ENCODE peak calls at places on chromosomes 2 and 18, in six cellular contexts. I, V, J, C, P and H are unnamed samples.
A peak's percentile ranks its signal among the peaks of the same experiment; 100 is the strongest.

GRCh38 chr2:30394096-30394495 is 53.0 kb upstream of the LCLAT1 start:
- DNase-seq in I (no peak), V (no peak), J (no peak), C (no peak), P (no peak), H (no peak)

GRCh38 chr2:218022851-218023530 is 20.2 kb upstream of the TNS1 start:
- DNase-seq in I (peak; percentile 12), V (no peak), J (peak; percentile 46), C (peak; percentile 18), P (no peak), H (no peak)

GRCh38 chr2:80326214-80326613 is 21.7 kb upstream of the LRRTM1 start:
- DNase-seq in I (no peak), V (peak; percentile 53), J (no peak), C (no peak), P (peak; percentile 47), H (peak; percentile 74)

GRCh38 chr2:207528980-207529329 is 807 bp upstream of the CREB1 start:
- DNase-seq in I (peak; percentile 61), V (peak; percentile 44), J (no peak), C (peak; percentile 56), P (peak; percentile 26), H (no peak)

GRCh38 chr2:30155202-30155601 is 8.4 kb downstream of the YPEL5 start:
- DNase-seq in I (no peak), V (no peak), J (no peak), C (no peak), P (no peak), H (no peak)

GRCh38 chr2:232870002-232870765 is at the start of gene SNORC:
- DNase-seq in I (no peak), V (no peak), J (peak; percentile 40), C (no peak), P (no peak), H (no peak)

GRCh38 chr2:174903243-174903513 is 102.0 kb downstream of the CHN1 start:
- DNase-seq in I (no peak), V (no peak), J (no peak), C (no peak), P (no peak), H (no peak)

GRCh38 chr2:182366625-182367024 is 60.2 kb downstream of the PDE1A start:
- DNase-seq in I (peak; percentile 41), V (peak; percentile 86), J (no peak), C (no peak), P (peak; percentile 97), H (no peak)

GRCh38 chr2:104846182-104846954 is 7.5 kb upstream of the POU3F3 start:
- DNase-seq in I (no peak), V (no peak), J (no peak), C (no peak), P (no peak), H (no peak)

GRCh38 chr2:216535454-216535995 is 36.9 kb downstream of the RPL37A start:
- DNase-seq in I (peak; percentile 89), V (peak; percentile 73), J (no peak), C (no peak), P (peak; percentile 88), H (no peak)

GRCh38 chr2:185618630-185619029 is 120.0 kb upstream of the FSIP2 start:
- DNase-seq in I (no peak), V (peak; percentile 13), J (no peak), C (no peak), P (no peak), H (no peak)

GRCh38 chr2:22485456-22485855 is 899.5 kb upstream of the KLHL29 start:
- DNase-seq in I (no peak), V (no peak), J (no peak), C (no peak), P (no peak), H (no peak)

GRCh38 chr2:88024509-88024908 is 8.2 kb upstream of the RNU2-63P start:
- DNase-seq in I (no peak), V (no peak), J (no peak), C (peak; percentile 94), P (no peak), H (no peak)

GRCh38 chr2:246489-247145 is 17.2 kb downstream of the SH3YL1 start:
- DNase-seq in I (no peak), V (peak; percentile 70), J (no peak), C (no peak), P (peak; percentile 81), H (peak; percentile 44)

GRCh38 chr2:195202163-195202845 is 454.7 kb upstream of the SLC39A10 start:
- DNase-seq in I (no peak), V (no peak), J (no peak), C (no peak), P (no peak), H (no peak)

GRCh38 chr2:171999125-171999524 is 628 bp upstream of the METAP1D start:
- DNase-seq in I (no peak), V (peak; percentile 14), J (no peak), C (no peak), P (peak; percentile 2), H (no peak)

GRCh38 chr2:110167326-110167955 is 37.4 kb downstream of the NPHP1 start:
- DNase-seq in I (no peak), V (no peak), J (no peak), C (peak; percentile 55), P (no peak), H (no peak)

GRCh38 chr18:35458271-35458670 is 39.5 kb downstream of the INO80C start:
- DNase-seq in I (no peak), V (no peak), J (no peak), C (no peak), P (no peak), H (no peak)

GRCh38 chr2:42129487-42129852 is 39.7 kb upstream of the EML4 start:
- DNase-seq in I (no peak), V (no peak), J (no peak), C (no peak), P (no peak), H (no peak)

GRCh38 chr2:177211148-177211547 is 1.4 kb upstream of the HNRNPA3 start:
- DNase-seq in I (no peak), V (no peak), J (no peak), C (no peak), P (no peak), H (no peak)

GRCh38 chr2:204340511-204340910 is 204.8 kb upstream of the PARD3B start:
- DNase-seq in I (no peak), V (no peak), J (no peak), C (no peak), P (peak; percentile 18), H (no peak)

GRCh38 chr2:67790622-67791021 is 272.2 kb downstream of the C1D start:
- DNase-seq in I (no peak), V (peak; percentile 24), J (no peak), C (no peak), P (peak; percentile 86), H (no peak)

GRCh38 chr2:50347355-50348044 is 684.4 kb downstream of the NRXN1 start:
- DNase-seq in I (no peak), V (no peak), J (no peak), C (peak; percentile 51), P (no peak), H (peak; percentile 50)

GRCh38 chr2:205714058-205714776 is 31.9 kb downstream of the NRP2 start:
- DNase-seq in I (no peak), V (no peak), J (no peak), C (no peak), P (peak; percentile 36), H (no peak)

GRCh38 chr2:156687715-156688114 is 251.5 kb downstream of the GPD2 start:
- DNase-seq in I (no peak), V (peak; percentile 60), J (no peak), C (no peak), P (peak; percentile 54), H (no peak)

GRCh38 chr18:54717673-54718435 is 110.4 kb upstream of the RAB27B start:
- DNase-seq in I (no peak), V (no peak), J (no peak), C (peak; percentile 71), P (no peak), H (no peak)

DNA sequence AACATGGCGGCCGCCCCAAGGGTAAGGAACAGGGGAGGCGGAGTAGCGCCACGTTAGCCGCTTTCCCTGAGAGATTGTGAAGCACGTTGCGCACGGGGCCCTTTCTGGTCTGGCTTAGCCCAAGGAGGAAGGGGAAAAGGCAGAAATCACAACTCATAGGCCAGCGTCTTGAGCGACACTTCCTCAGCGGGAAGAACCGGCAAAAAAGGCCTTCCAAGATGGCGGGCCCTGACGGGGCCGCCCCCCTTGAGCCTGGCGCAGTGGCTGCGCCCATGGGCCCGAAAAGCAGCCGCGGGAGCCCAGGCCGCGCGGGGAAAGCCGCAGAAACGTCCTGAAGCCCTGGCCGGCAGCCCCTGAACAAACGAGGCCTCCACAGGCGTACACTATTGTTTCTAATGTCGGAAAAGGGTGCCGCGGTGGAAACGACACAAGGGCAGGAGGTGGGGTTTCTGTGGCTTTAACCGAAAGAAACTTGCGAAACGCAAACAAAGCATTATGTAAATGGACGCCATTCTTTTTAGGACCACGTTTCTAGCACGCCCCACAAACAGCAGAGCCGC is 919 bp upstream of the PCBP1 start:
- DNase-seq in I (peak; percentile 71), V (peak; percentile 89), J (peak; percentile 87), C (peak; percentile 62), P (peak; percentile 93), H (peak; percentile 77)
- TF ChIP-seq CTCF in I (no peak), V (no peak), J (no peak), C (no peak), P (no peak), H (no peak)

GRCh38 chr2:6113796-6114195 is 421.6 kb downstream of the SOX11 start:
- DNase-seq in I (no peak), V (no peak), J (no peak), C (no peak), P (no peak), H (no peak)

GRCh38 chr2:6103949-6104348 is 411.8 kb downstream of the SOX11 start:
- DNase-seq in I (no peak), V (peak; percentile 4), J (no peak), C (peak; percentile 47), P (no peak), H (peak; percentile 40)

GRCh38 chr2:6111676-6112294 is 419.6 kb downstream of the SOX11 start:
- DNase-seq in I (no peak), V (no peak), J (no peak), C (no peak), P (no peak), H (no peak)

GRCh38 chr2:6107290-6107689 is 415.1 kb downstream of the SOX11 start:
- DNase-seq in I (no peak), V (no peak), J (no peak), C (no peak), P (no peak), H (no peak)

DNA sequence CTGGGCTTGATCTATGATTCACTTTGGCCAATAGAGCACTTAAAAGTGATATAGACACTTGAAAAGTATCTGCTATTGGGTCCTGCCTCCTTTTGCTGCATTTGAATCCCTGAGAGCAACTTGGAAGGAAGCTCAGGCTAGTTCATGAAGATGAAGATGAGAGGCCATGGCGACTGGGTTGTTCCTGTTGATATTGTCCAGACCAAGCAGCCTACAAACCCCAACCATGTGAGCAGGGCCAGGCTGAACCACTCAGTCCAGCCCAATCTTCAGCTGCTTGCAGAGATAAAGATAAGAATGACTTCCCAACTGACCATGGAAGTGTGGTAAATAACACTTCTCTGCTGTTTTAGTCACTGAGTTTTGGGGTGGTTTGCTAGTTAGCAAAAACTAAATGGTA is 417.6 kb downstream of the SOX11 start:
- DNase-seq in I (no peak), V (no peak), J (no peak), C (no peak), P (no peak), H (no peak)
- TF ChIP-seq CTCF in I (no peak), V (no peak), J (no peak), C (no peak), P (no peak), H (no peak)

GRCh38 chr2:190344275-190344827 is 962 bp downstream of the INPP1 start:
- DNase-seq in I (peak; percentile 41), V (peak; percentile 59), J (no peak), C (no peak), P (peak; percentile 28), H (peak; percentile 55)
- TF ChIP-seq CTCF in I (peak; percentile 34), V (no peak), J (peak; percentile 34), C (peak; percentile 54), P (peak; percentile 20), H (peak; percentile 55)

GRCh38 chr2:229825476-229825875 is 96.3 kb downstream of the TRIP12 start:
- DNase-seq in I (no peak), V (peak; percentile 0), J (no peak), C (no peak), P (no peak), H (no peak)
- TF ChIP-seq CTCF in I (no peak), V (no peak), J (no peak), C (peak; percentile 38), P (no peak), H (no peak)